ENCODE peak calls at places on chromosome 7, in eight cellular contexts. T is HCT116, X is uterus, H is esophagus squamous epithelium, S is sigmoid colon, F is spleen, W is HepG2, J is vagina. Z is an unnamed sample.

GRCh38 chr7:20238754-20239324 is 21.7 kb upstream of the MACC1 start:
- DNase-seq in T (no peak), X (no peak), H (no peak), S (no peak), F (no peak), W (no peak), J (no peak), Z (no peak)

GRCh38 chr7:82697897-82698296 is 254.3 kb upstream of the CACNA2D1 start:
- DNase-seq in T (no peak), X (no peak), H (no peak), S (no peak), F (no peak), W (no peak), J (no peak), Z (no peak)

GRCh38 chr7:2465928-2466327 is 10.3 kb downstream of the GRIFIN start:
- DNase-seq in T (no peak), X (no peak), H (no peak), S (no peak), F (no peak), W (no peak), J (no peak), Z (no peak)

GRCh38 chr7:75983471-75984129 is 10.8 kb downstream of the TMEM120A start:
- DNase-seq in T (no peak), X (peak), H (no peak), S (peak), F (peak), W (no peak), J (no peak), Z (no peak)

GRCh38 chr7:115475774-115476407 is 554.0 kb downstream of the MDFIC start:
- DNase-seq in T (no peak), X (no peak), H (no peak), S (no peak), F (no peak), W (no peak), J (no peak), Z (no peak)

GRCh38 chr7:150631084-150631824 is 931 bp downstream of the GIMAP6 start:
- DNase-seq in T (no peak), X (no peak), H (no peak), S (no peak), F (peak), W (no peak), J (no peak), Z (no peak)

GRCh38 chr7:102236592-102237287 is 49.9 kb upstream of the SH2B2 start:
- DNase-seq in T (peak), X (peak), H (no peak), S (peak), F (peak), W (peak), J (no peak), Z (peak)

GRCh38 chr7:94971051-94971867 is 63.9 kb downstream of the PPP1R9A start:
- DNase-seq in T (no peak), X (no peak), H (no peak), S (no peak), F (no peak), W (peak), J (no peak), Z (no peak)

GRCh38 chr7:133854739-133855138 is 272.4 kb upstream of the LRGUK start:
- DNase-seq in T (peak), X (no peak), H (no peak), S (no peak), F (no peak), W (peak), J (no peak), Z (no peak)

GRCh38 chr7:108266489-108266888 is 136.3 kb upstream of the LAMB4 start:
- DNase-seq in T (no peak), X (no peak), H (no peak), S (no peak), F (no peak), W (no peak), J (no peak), Z (no peak)

GRCh38 chr7:101373812-101374612 is 11.3 kb downstream of the COL26A1 start:
- DNase-seq in T (no peak), X (no peak), H (no peak), S (no peak), F (no peak), W (no peak), J (no peak), Z (no peak)

GRCh38 chr7:38330861-38331709 is 57.6 kb upstream of the TARP start:
- DNase-seq in T (no peak), X (no peak), H (no peak), S (no peak), F (peak), W (no peak), J (no peak), Z (no peak)

GRCh38 chr7:65746398-65746669 is 126.5 kb upstream of the VKORC1L1 start:
- DNase-seq in T (no peak), X (no peak), H (no peak), S (no peak), F (no peak), W (no peak), J (no peak), Z (no peak)

DNA sequence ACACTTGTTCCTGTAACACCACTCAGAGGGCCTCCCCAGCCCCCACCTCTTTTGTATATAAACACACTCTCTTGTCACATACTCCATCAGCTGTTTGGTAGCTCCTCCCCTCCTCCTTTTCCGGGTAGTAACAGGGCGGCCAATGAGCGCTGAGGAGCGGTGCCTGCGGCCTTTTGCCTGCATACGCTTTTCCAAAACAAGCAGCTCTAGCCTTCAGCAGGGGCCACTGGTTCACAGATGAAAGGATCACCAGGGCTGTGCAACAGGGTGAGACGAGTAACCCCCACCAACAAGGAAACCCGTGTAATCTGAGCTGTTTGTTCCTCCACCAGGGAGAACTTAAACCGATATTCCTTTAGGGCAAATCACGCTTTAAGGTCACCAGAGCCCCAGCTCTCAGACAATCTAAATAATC is 3.9 kb downstream of the UBE2H start:
- DNase-seq in T (peak), X (peak), H (peak), S (peak), F (peak), W (peak), J (peak), Z (peak)
- TF ChIP-seq POLR2A in T (no peak), X (peak), H (peak), S (peak), F (no peak), W (peak), J (no peak), Z (peak)

GRCh38 chr7:608954-609711 is 89.5 kb upstream of the PDGFA start:
- DNase-seq in T (no peak), X (no peak), H (no peak), S (no peak), F (peak), W (no peak), J (no peak), Z (no peak)
- TF ChIP-seq POLR2A in T (no peak), X (no peak), H (no peak), S (no peak), F (no peak), W (no peak), J (no peak), Z (no peak)

GRCh38 chr7:22858274-22858639 is 35.6 kb upstream of the TOMM7 start:
- DNase-seq in T (no peak), X (no peak), H (no peak), S (no peak), F (no peak), W (no peak), J (no peak), Z (no peak)

GRCh38 chr7:22860337-22860736 is 37.7 kb upstream of the TOMM7 start:
- DNase-seq in T (no peak), X (no peak), H (no peak), S (no peak), F (no peak), W (no peak), J (no peak), Z (no peak)

GRCh38 chr7:22860784-22861482 is 38.3 kb upstream of the TOMM7 start:
- DNase-seq in T (no peak), X (no peak), H (no peak), S (no peak), F (no peak), W (peak), J (no peak), Z (peak)

GRCh38 chr7:22859676-22860290 is 37.1 kb upstream of the TOMM7 start:
- DNase-seq in T (no peak), X (no peak), H (no peak), S (no peak), F (no peak), W (peak), J (no peak), Z (no peak)

DNA sequence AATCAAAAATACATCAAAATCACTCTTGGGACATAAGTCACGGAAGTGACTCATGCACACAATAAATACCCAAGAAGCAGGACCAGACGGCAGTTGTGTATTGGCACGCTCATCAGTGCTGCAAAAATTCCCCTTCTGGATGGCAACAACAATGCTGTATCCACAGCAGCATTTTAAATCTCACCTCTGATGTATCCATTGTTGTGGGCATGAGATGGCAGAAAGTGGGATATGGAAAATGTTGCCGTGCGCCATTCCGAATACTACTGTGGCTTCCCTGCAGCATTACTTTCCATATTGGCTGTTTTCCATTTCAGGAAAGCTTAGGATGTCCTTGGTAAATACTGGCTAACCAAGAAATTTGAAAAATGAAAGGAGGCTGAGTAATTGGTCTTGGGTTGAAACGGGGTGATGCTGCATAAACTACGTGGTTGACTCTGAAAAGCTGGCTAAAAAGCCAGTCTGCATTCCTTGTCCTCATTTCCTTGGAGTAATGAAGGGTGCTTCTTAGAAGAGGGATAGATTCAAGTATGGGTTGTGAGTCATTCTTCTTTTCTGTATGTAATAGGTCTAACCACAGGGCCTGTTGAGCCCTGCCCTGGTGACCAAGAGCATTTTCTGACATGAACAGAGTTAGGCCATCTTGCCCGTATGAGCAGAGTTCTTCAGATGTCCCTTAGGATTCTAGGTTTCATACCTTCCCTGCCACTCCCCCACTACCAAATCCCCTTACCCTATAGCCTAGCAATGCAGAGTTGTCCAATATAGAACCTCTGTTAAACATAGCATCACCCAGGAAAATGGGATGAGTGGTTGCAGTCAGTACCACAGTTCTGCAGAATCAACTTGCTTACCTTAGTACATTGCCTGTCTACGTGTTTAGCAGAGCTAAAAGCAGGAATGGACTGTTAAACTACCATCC is 36.3 kb upstream of the TOMM7 start:
- DNase-seq in T (peak), X (no peak), H (no peak), S (no peak), F (no peak), W (no peak), J (no peak), Z (no peak)
- TF ChIP-seq POLR2A in T (no peak), X (no peak), H (no peak), S (no peak), F (no peak), W (no peak), J (no peak), Z (no peak)

GRCh38 chr7:29563590-29564454 is at the start of gene PRR15:
- DNase-seq in T (peak), X (peak), H (no peak), S (peak), F (peak), W (peak), J (no peak), Z (peak)

GRCh38 chr7:29564455-29565185 is 985 bp downstream of the PRR15 start:
- DNase-seq in T (no peak), X (peak), H (no peak), S (peak), F (peak), W (peak), J (no peak), Z (peak)

GRCh38 chr7:29561271-29561670 is 2.4 kb upstream of the PRR15 start:
- DNase-seq in T (no peak), X (no peak), H (no peak), S (no peak), F (no peak), W (no peak), J (no peak), Z (no peak)

GRCh38 chr7:29565186-29565540 is 1.5 kb downstream of the PRR15 start:
- DNase-seq in T (no peak), X (no peak), H (no peak), S (no peak), F (no peak), W (no peak), J (no peak), Z (no peak)

DNA sequence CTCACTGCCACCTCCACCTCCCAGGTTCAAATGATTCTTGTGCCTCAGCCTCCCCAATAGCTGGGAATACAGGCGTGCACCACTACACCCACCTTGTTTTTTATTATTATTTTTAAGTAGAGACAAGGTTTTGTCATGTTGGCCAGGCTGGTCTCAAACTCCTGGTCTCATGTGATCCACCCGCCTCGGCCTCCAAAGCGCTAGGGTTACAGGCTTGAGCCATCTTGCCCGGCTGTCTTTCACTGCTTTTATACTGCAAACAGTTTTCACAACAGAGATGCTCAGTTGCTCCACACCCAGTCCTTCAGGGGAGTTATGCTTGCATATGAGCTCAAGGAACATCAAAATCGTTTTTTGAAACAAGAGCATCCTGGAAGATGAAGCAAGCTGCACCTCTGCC is 1.3 kb upstream of the PRR15 start:
- DNase-seq in T (no peak), X (no peak), H (no peak), S (no peak), F (no peak), W (no peak), J (no peak), Z (no peak)
- TF ChIP-seq POLR2A in T (no peak), X (no peak), H (no peak), S (no peak), F (no peak), W (no peak), J (no peak), Z (no peak)

GRCh38 chr7:100101016-100101862 is at the start of the genes AP4M1 and MCM7:
- DNase-seq in T (peak), X (peak), H (peak), S (peak), F (peak), W (peak), J (peak), Z (peak)
- TF ChIP-seq POLR2A in T (no peak), X (peak), H (no peak), S (no peak), F (no peak), W (peak), J (no peak), Z (no peak)

GRCh38 chr7:610531-611280 is 91.1 kb upstream of the PDGFA start:
- DNase-seq in T (no peak), X (peak), H (no peak), S (no peak), F (peak), W (no peak), J (no peak), Z (peak)
- TF ChIP-seq POLR2A in T (no peak), X (no peak), H (no peak), S (no peak), F (no peak), W (no peak), J (no peak), Z (no peak)

DNA sequence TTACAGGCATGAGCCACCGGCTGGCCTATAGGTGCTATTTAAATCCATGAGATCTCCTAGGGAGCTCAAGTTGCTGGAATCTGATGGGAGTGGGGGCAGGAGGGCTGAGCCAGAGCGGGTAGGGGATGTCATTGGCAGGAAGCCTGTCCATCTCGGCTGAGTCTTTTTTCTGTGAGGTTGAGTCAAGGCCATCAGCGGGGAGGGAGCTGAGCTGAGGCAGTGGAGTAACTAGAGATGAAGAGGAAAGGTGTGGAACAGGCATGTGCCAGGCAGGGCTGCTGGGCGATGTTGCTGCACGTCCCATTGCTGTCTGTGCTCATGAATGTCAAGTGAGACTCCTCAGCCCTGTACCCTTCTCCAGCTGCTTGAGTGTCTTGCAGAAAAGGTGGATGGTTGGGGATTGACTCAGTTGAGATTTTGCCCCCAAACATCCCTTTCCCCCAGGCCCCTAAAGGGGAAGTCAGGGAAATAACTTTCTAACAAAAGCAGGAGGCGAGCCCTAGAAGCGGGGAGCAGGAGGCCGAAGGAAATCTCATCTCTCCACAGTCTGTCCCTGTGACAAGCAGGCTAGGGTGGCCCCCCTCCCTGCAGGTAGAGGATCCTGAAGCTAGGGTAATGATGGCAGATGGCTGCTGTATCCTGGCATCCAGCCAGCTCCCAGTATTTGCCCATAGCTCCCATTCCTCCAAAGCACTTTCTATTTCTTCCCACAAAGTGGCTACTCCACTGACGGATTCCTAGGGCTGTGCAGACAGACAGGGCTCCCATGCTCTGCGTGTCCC is 5.4 kb downstream of the ATP6V1F start:
- DNase-seq in T (no peak), X (no peak), H (no peak), S (no peak), F (no peak), W (no peak), J (no peak), Z (no peak)
- TF ChIP-seq POLR2A in T (no peak), X (no peak), H (no peak), S (no peak), F (no peak), W (no peak), J (no peak), Z (no peak)